ENCODE peak calls at places on chromosomes 7 and 10, in four cellular contexts. R is K562, U is endothelial cell of umbilical vein, I is HCT116. W is an unnamed sample.

GRCh38 chr10:92688927-92689662 is 660 bp upstream of the HHEX start:
- DNase-seq in R (peak), U (peak), I (no peak), W (no peak)

GRCh38 chr7:148962823-148963582 is 65.3 kb downstream of the PDIA4 start:
- DNase-seq in R (peak), U (peak), I (peak), W (peak)

GRCh38 chr10:117239031-117239430 is 1.9 kb upstream of the SLC18A2 start:
- DNase-seq in R (no peak), U (no peak), I (no peak), W (no peak)

GRCh38 chr10:70404906-70405824 is 1.2 kb downstream of the EIF4EBP2 start:
- DNase-seq in R (peak), U (peak), I (no peak), W (no peak)

GRCh38 chr7:135111379-135111778 is 36.5 kb upstream of the TMEM140 start:
- DNase-seq in R (no peak), U (no peak), I (no peak), W (no peak)

GRCh38 chr10:128539784-128540759 is 413.8 kb upstream of the MKI67 start:
- DNase-seq in R (no peak), U (no peak), I (no peak), W (no peak)

GRCh38 chr10:97601268-97602215 is 12.0 kb downstream of the C10orf62 start:
- DNase-seq in R (no peak), U (no peak), I (no peak), W (no peak)

GRCh38 chr10:63273575-63273974 is 140.4 kb downstream of the NRBF2 start:
- DNase-seq in R (no peak), U (peak), I (no peak), W (no peak)

GRCh38 chr7:25031007-25031406 is 51.0 kb upstream of the OSBPL3 start:
- DNase-seq in R (no peak), U (no peak), I (no peak), W (no peak)

GRCh38 chr7:157000047-157000726 is 10.3 kb downstream of the MNX1 start:
- DNase-seq in R (peak), U (no peak), I (no peak), W (no peak)

GRCh38 chr10:94292448-94293118 is 70.2 kb downstream of the NOC3L start:
- DNase-seq in R (no peak), U (peak), I (no peak), W (peak)

GRCh38 chr10:4770766-4771553 is 55.0 kb upstream of the AKR1E2 start:
- DNase-seq in R (no peak), U (peak), I (peak), W (no peak)

GRCh38 chr7:96224682-96225081 is 97.2 kb downstream of the SLC25A13 start:
- DNase-seq in R (no peak), U (peak), I (no peak), W (no peak)

GRCh38 chr10:108848016-108848415 is 1075.3 kb downstream of the XPNPEP1 start:
- DNase-seq in R (no peak), U (no peak), I (no peak), W (no peak)

GRCh38 chr10:117214401-117214800 is 17.1 kb downstream of the KCNK18 start:
- DNase-seq in R (no peak), U (no peak), I (no peak), W (no peak)

GRCh38 chr10:59873924-59874323 is 32.4 kb downstream of the CCDC6 start:
- DNase-seq in R (no peak), U (no peak), I (no peak), W (no peak)

GRCh38 chr10:124799196-124799595 is 2.4 kb upstream of the ABRAXAS2 start:
- DNase-seq in R (no peak), U (no peak), I (no peak), W (no peak)

DNA sequence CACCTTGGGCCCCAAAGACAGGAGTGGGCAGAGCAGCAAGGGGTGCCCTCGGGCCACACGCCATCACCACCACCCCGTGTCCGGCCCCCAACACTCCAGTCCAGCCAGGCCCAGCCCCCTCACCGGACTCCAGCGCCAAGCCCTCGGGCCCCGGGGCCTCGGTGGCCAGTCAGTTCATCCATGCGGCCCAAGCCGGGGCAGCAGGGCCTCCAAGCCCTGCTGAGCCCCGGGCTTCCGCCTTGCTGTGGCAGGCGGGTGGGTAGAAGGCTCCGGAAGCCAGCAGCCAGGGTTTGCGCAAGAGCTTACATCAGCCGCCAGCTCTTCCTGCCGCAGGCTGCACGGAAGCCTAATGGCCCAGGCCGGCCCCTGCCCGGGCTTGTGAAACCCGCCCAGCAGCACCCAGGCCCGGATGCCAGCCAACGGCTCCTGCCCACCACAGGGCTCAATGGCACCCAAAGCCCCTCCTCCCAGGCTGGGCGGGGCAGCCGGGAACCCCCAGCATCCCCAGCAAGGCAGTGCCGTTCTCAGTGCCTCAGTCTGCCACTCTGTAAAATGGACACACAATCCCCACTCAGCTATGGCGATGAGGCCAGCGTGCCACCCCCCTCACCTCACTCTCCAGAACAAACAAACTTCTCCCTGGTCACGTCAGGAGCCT is 26.5 kb downstream of the TNRC18 start:
- DNase-seq in R (no peak), U (peak), I (peak), W (no peak)
- H3K4me3 ChIP-seq in R (no peak), U (no peak), I (peak), W (peak)

GRCh38 chr7:46859963-46860475 is 721.9 kb downstream of the TNS3 start:
- DNase-seq in R (no peak), U (peak), I (no peak), W (no peak)
- TF ChIP-seq POLR2AphosphoS5 in R (no peak), U (peak), I (no peak), W (no peak)

GRCh38 chr7:27188666-27189559 is 3.9 kb upstream of the HOXA11 start:
- DNase-seq in R (no peak), U (peak), I (no peak), W (no peak)

GRCh38 chr7:27187158-27187701 is 2.2 kb upstream of the HOXA11 start:
- DNase-seq in R (no peak), U (peak), I (no peak), W (no peak)

GRCh38 chr7:27186450-27187157 is 1.6 kb upstream of the HOXA11 start:
- DNase-seq in R (no peak), U (peak), I (no peak), W (no peak)

GRCh38 chr7:27189560-27190283 is 4.7 kb upstream of the HOXA11 start:
- DNase-seq in R (no peak), U (no peak), I (no peak), W (no peak)

GRCh38 chr7:27187702-27188665 is 3.0 kb upstream of the HOXA11 start:
- DNase-seq in R (no peak), U (no peak), I (no peak), W (no peak)
- TF ChIP-seq EZH2 in R (no peak), U (no peak), I (no peak), W (no peak)

GRCh38 chr7:130886438-130887135 is 152.6 kb upstream of the KLF14 start:
- DNase-seq in R (no peak), U (peak), I (no peak), W (no peak)
- H3K4me3 ChIP-seq in R (no peak), U (no peak), I (no peak), W (no peak)

W was measured in SK-N-MC.